ENCODE peak calls at places on chromosomes 12 and 14, in four cellular contexts. X is neural progenitor cell; Q is ovary; A is CD8-positive, alpha-beta T cell. J is an unnamed sample.

GRCh38 chr12:3600951-3601350 is 109.9 kb downstream of the PRMT8 start:
- DNase-seq in Q (no peak), A (no peak), X (no peak), J (no peak)

GRCh38 chr14:99971929-99972747 is 93.1 kb upstream of the EVL start:
- DNase-seq in Q (peak; percentile 57), A (peak; percentile 6), X (peak; percentile 75), J (no peak)

GRCh38 chr12:75638792-75639191 is 127.4 kb upstream of the KRR1 start:
- DNase-seq in A (no peak), Q (no peak), X (no peak), J (no peak)

GRCh38 chr12:31518680-31519227 is 72.2 kb downstream of the DENND5B start:
- DNase-seq in X (peak; percentile 57), A (no peak), Q (peak; percentile 34), J (no peak)

GRCh38 chr12:47085815-47086252 is 6.1 kb upstream of the AMIGO2 start:
- DNase-seq in Q (no peak), X (no peak), A (no peak), J (no peak)

GRCh38 chr12:81450920-81451739 is 308.0 kb downstream of the PPFIA2 start:
- DNase-seq in A (no peak), Q (no peak), X (peak; percentile 92), J (no peak)

GRCh38 chr12:119758236-119758635 is 90.3 kb downstream of the PRKAB1 start:
- DNase-seq in Q (no peak), X (no peak), A (no peak), J (no peak)

GRCh38 chr12:30533518-30533917 is 162.2 kb downstream of the IPO8 start:
- DNase-seq in Q (no peak), A (no peak), X (no peak), J (no peak)

GRCh38 chr14:44384093-44384492 is 123.0 kb downstream of the FSCB start:
- DNase-seq in X (no peak), Q (no peak), A (no peak), J (no peak)

GRCh38 chr12:1281683-1282366 is 290.8 kb downstream of the ERC1 start:
- DNase-seq in X (no peak), Q (no peak), A (no peak), J (no peak)

GRCh38 chr14:50740858-50741257 is 72.8 kb upstream of the SAV1 start:
- DNase-seq in A (no peak), Q (no peak), X (no peak), J (no peak)

GRCh38 chr14:96066976-96067375 is 27.8 kb downstream of the C14orf132 start:
- DNase-seq in Q (no peak), A (no peak), X (no peak), J (no peak)

GRCh38 chr14:94929354-94929753 is 159.4 kb upstream of the GSC start:
- DNase-seq in A (no peak), Q (no peak), X (no peak), J (no peak)

GRCh38 chr12:75526655-75527511 is 15.5 kb upstream of the KRR1 start:
- DNase-seq in A (no peak), X (peak; percentile 55), Q (no peak), J (no peak)

GRCh38 chr12:12405882-12406281 is 49.0 kb downstream of the BORCS5 start:
- DNase-seq in A (no peak), X (no peak), Q (no peak), J (peak; percentile 57)

GRCh38 chr12:90287585-90287984 is 578.9 kb upstream of the ATP2B1 start:
- DNase-seq in Q (no peak), X (no peak), A (no peak), J (no peak)

GRCh38 chr14:103540816-103541493 is 12.0 kb downstream of the TRMT61A start:
- DNase-seq in A (no peak), Q (no peak), X (no peak), J (no peak)

GRCh38 chr12:101764393-101764792 is 25.1 kb upstream of the SYCP3 start:
- DNase-seq in X (no peak), A (no peak), Q (no peak), J (no peak)

GRCh38 chr14:71693373-71693772 is 238.9 kb upstream of the RGS6 start:
- DNase-seq in X (no peak), A (no peak), Q (no peak), J (no peak)

DNA sequence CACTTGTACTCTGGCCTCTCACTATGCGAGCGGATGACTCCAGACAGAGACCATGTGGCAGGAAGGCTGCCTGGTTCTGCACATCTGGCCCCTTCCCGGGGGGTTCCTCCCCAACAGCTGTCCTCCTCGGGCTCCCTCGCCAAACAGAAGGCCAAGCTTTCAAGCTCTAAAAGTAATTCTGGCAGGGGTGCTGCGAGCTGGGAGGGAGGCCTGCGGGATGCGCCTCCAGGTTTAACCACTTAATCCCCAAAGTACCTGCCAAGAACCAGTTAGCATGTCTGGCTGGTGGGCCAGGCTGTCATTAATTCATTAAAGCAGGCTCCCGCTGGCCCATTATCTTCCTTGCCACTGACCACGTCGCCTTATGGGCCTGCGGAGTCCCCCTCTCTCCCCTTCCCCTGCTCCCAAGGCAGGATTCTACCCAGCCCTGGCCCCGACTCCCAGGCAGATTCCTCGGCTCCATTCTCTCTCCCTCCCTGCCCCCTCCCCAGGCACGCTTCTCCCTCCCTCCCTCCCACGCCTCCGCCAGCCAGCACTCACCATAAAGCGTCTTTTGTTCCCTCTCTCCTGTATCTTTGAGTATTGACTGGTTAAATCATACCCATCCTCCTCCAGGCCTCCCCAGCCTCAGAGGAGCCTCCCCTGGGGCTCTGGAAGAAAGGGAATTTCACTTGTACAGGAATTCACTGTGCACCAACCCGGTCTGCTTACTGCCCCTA is 4.9 kb downstream of the HRK start:
- DNase-seq in Q (no peak), X (peak; percentile 82), A (no peak), J (no peak)
- H3K27me3 ChIP-seq in Q (no peaks in the 10 kb centered on the region), X (peaks cover 49% of the 10 kb centered on the region), A (peaks cover 22% of the 10 kb centered on the region), J (no peaks in the 10 kb centered on the region)

DNA sequence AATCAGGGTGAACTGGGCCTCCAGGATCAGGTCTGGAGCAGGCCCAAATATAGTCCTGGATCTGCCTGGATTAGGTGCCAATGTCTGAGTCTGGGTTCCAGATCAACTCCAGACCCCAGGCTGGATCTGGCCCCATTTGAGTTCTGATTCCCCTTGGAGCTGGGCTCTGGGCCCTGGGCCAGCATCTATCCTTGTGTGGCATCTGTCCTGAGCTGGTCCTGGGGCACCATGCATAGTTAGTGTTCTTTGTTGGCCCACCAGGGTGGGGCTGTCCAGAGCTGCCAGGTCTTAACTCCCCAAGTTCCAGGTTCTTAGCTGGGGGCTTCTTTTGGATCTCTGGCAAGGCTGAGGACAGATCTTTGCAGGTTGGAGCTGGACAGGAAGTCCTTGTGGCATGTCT is 11.0 kb upstream of the ZNF385A start:
- DNase-seq in A (no peak), Q (no peak), X (no peak), J (no peak)
- H3K36me3 ChIP-seq in A (peaks cover 53% of the 10 kb centered on the region), Q (no peaks in the 10 kb centered on the region), X (no peaks in the 10 kb centered on the region), J (peaks cover 10% of the 10 kb centered on the region)

GRCh38 chr12:53748072-53748840 is 3.5 kb downstream of the CISTR start:
- DNase-seq in X (peak; percentile 84), Q (no peak), A (no peak), J (no peak)
- H3K27me3 ChIP-seq in X (peaks cover 94% of the 10 kb centered on the region), Q (no peaks in the 10 kb centered on the region), A (peaks cover 12% of the 10 kb centered on the region), J (no peaks in the 10 kb centered on the region)

DNA sequence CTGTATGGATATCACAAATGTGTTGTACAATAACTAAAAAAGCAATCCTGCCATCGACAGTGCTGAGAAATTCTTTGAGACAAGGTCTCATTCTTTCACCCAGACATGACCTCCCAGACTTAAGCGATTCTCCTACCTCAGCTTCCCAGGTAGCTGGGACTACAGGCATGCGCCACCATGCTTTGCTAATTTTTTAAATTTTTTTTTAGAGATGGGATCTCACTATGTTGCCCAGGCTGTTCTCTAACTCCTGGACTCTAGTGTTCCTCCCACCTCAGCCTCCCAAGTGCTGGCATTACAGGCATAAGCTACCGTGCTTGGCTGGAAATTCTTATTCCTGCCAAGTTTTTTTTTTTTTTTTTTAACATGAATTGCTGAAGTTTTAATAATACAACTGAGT is 16.5 kb upstream of the NOXRED1 start:
- DNase-seq in X (no peak), Q (no peak), A (no peak), J (no peak)
- H3K36me3 ChIP-seq in X (no peaks in the 10 kb centered on the region), Q (no peaks in the 10 kb centered on the region), A (peaks cover 33% of the 10 kb centered on the region), J (peaks cover 19% of the 10 kb centered on the region)

GRCh38 chr12:113676547-113676946 is 204.9 kb upstream of the LHX5 start:
- DNase-seq in Q (no peak), X (no peak), A (no peak), J (no peak)

GRCh38 chr12:113674996-113675395 is 203.3 kb upstream of the LHX5 start:
- DNase-seq in X (no peak), A (no peak), Q (no peak), J (no peak)

GRCh38 chr12:113673524-113674238 is 202.0 kb upstream of the LHX5 start:
- DNase-seq in X (peak; percentile 46), Q (no peak), A (no peak), J (no peak)

GRCh38 chr12:113676117-113676516 is 204.4 kb upstream of the LHX5 start:
- DNase-seq in Q (no peak), X (no peak), A (no peak), J (no peak)

DNA sequence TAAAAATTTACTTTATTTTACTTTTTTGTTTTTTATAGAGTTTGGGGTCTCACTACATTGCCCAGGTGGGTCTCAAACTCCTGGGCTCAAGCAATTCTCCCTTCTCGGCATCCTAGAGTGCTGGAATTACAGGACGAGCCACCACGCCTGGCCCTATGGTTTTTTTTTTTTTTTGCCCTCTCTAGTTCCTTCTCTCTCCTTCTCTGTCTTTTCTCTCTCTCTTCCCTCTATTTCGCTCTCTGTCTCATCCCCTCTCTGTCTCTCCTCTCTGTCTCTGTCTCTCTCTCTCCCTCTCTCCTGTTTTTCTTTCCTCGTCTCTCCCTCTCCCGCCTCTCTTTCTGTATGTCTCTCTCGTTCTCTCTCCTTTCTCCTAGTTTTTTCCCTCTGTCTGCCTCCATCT is 202.6 kb upstream of the LHX5 start:
- DNase-seq in A (no peak), Q (no peak), X (no peak), J (no peak)
- H3K27me3 ChIP-seq in A (no peaks in the 10 kb centered on the region), Q (no peaks in the 10 kb centered on the region), X (no peaks in the 10 kb centered on the region), J (no peaks in the 10 kb centered on the region)

DNA sequence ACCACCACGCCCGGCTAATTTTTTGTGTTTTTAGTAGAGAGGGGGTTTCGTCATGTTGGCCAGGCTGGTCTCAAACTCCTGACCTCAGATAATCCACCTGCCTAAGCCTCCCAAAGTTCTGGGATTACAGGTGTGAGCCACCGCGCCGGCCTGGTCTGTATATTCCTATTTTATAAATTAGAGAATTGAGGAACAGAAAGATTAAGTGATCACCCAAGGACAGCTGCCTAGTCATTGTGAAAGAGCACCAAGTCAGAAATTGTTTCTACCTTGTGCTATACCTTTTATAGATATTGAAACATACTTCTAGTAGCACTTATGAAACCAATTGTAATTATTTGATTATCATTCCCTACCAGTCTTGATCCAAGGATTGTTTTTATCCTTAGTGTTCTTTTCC is 1.9 kb downstream of the KNTC1 start:
- DNase-seq in Q (no peak), X (no peak), A (no peak), J (no peak)
- H3K36me3 ChIP-seq in Q (no peaks in the 10 kb centered on the region), X (peaks cover 6% of the 10 kb centered on the region), A (no peaks in the 10 kb centered on the region), J (no peaks in the 10 kb centered on the region)